ENCODE peak calls at places on chromosomes 13 and 19, in six cellular contexts. One of them, this sample, is unnamed.

GRCh38 chr19:14533450-14533849 is 4.1 kb downstream of the TECR start:
- DNase-seq in lower lobe of right lung: no peak
- DNase-seq in Calu3: no peak
- DNase-seq in IMR-90: no peak
- DNase-seq in RWPE1: no peak
- DNase-seq in neural progenitor cell: no peak
- DNase-seq in this sample: no peak

GRCh38 chr13:84962141-84962750 is 837.0 kb downstream of the SLITRK6 start:
- DNase-seq in lower lobe of right lung: no peak
- DNase-seq in RWPE1: no peak
- DNase-seq in neural progenitor cell: no peak
- DNase-seq in Calu3: no peak
- DNase-seq in IMR-90: no peak
- DNase-seq in this sample: no peak

GRCh38 chr13:106527806-106528205 is 7.7 kb downstream of the EFNB2 start:
- DNase-seq in neural progenitor cell: no peak
- DNase-seq in Calu3: no peak
- DNase-seq in lower lobe of right lung: no peak
- DNase-seq in IMR-90: no peak
- DNase-seq in RWPE1: no peak
- DNase-seq in this sample: no peak

GRCh38 chr19:42316223-42317211 is 3.4 kb downstream of the TMEM145 start:
- DNase-seq in IMR-90: peak
- DNase-seq in RWPE1: no peak
- DNase-seq in Calu3: peak
- DNase-seq in neural progenitor cell: no peak
- DNase-seq in lower lobe of right lung: peak
- DNase-seq in this sample: no peak

GRCh38 chr13:109479991-109480696 is 306.2 kb downstream of the IRS2 start:
- DNase-seq in RWPE1: no peak
- DNase-seq in IMR-90: peak
- DNase-seq in neural progenitor cell: no peak
- DNase-seq in Calu3: no peak
- DNase-seq in lower lobe of right lung: no peak
- DNase-seq in this sample: peak

GRCh38 chr13:35818577-35819165 is 312.5 kb downstream of the DCLK1 start:
- DNase-seq in RWPE1: peak
- DNase-seq in IMR-90: peak
- DNase-seq in Calu3: no peak
- DNase-seq in neural progenitor cell: peak
- DNase-seq in lower lobe of right lung: no peak
- DNase-seq in this sample: no peak

GRCh38 chr13:27242642-27243185 is 8.6 kb upstream of the RPL21 start:
- DNase-seq in IMR-90: no peak
- DNase-seq in neural progenitor cell: no peak
- DNase-seq in lower lobe of right lung: no peak
- DNase-seq in Calu3: no peak
- DNase-seq in RWPE1: no peak
- DNase-seq in this sample: no peak

GRCh38 chr19:28437390-28438346 is 775.3 kb downstream of the UQCRFS1 start:
- DNase-seq in Calu3: no peak
- DNase-seq in lower lobe of right lung: no peak
- DNase-seq in IMR-90: no peak
- DNase-seq in neural progenitor cell: no peak
- DNase-seq in RWPE1: no peak
- DNase-seq in this sample: no peak

GRCh38 chr13:38954291-38954690 is 36.3 kb downstream of the STOML3 start:
- DNase-seq in lower lobe of right lung: no peak
- DNase-seq in RWPE1: no peak
- DNase-seq in IMR-90: no peak
- DNase-seq in neural progenitor cell: no peak
- DNase-seq in Calu3: no peak
- DNase-seq in this sample: no peak

GRCh38 chr13:60311527-60311926 is 85.5 kb upstream of the TDRD3 start:
- DNase-seq in Calu3: no peak
- DNase-seq in IMR-90: no peak
- DNase-seq in neural progenitor cell: no peak
- DNase-seq in RWPE1: no peak
- DNase-seq in lower lobe of right lung: no peak
- DNase-seq in this sample: no peak

GRCh38 chr13:85665286-85665685 is 133.9 kb downstream of the SLITRK6 start:
- DNase-seq in lower lobe of right lung: no peak
- DNase-seq in Calu3: no peak
- DNase-seq in IMR-90: peak
- DNase-seq in neural progenitor cell: no peak
- DNase-seq in RWPE1: no peak
- DNase-seq in this sample: no peak

GRCh38 chr13:95924389-95924994 is 128.7 kb downstream of the UGGT2 start:
- DNase-seq in Calu3: no peak
- DNase-seq in IMR-90: peak
- DNase-seq in lower lobe of right lung: no peak
- DNase-seq in RWPE1: peak
- DNase-seq in neural progenitor cell: no peak
- DNase-seq in this sample: peak

GRCh38 chr13:47334173-47334572 is 437.3 kb upstream of the HTR2A start:
- DNase-seq in IMR-90: peak
- DNase-seq in lower lobe of right lung: no peak
- DNase-seq in RWPE1: no peak
- DNase-seq in neural progenitor cell: no peak
- DNase-seq in Calu3: no peak
- DNase-seq in this sample: no peak

GRCh38 chr19:17311455-17312248 is 2.3 kb downstream of the DDA1 start:
- DNase-seq in neural progenitor cell: no peak
- DNase-seq in Calu3: peak
- DNase-seq in lower lobe of right lung: no peak
- DNase-seq in RWPE1: peak
- DNase-seq in IMR-90: peak
- DNase-seq in this sample: peak

GRCh38 chr13:79384022-79384610 is 21.9 kb downstream of the RBM26 start:
- DNase-seq in Calu3: no peak
- DNase-seq in lower lobe of right lung: no peak
- DNase-seq in IMR-90: no peak
- DNase-seq in RWPE1: no peak
- DNase-seq in neural progenitor cell: no peak
- DNase-seq in this sample: no peak

GRCh38 chr19:48481846-48482639 is 12.9 kb downstream of the CYTH2 start:
- DNase-seq in neural progenitor cell: no peak
- DNase-seq in lower lobe of right lung: no peak
- DNase-seq in RWPE1: no peak
- DNase-seq in IMR-90: no peak
- DNase-seq in Calu3: no peak
- DNase-seq in this sample: no peak

GRCh38 chr13:39263033-39263432 is 224.8 kb downstream of the NHLRC3 start:
- DNase-seq in IMR-90: peak
- DNase-seq in RWPE1: peak
- DNase-seq in lower lobe of right lung: no peak
- DNase-seq in Calu3: peak
- DNase-seq in neural progenitor cell: peak
- DNase-seq in this sample: peak

GRCh38 chr19:47713046-47714021 is at the start of gene EHD2:
- DNase-seq in IMR-90: peak
- DNase-seq in lower lobe of right lung: peak
- DNase-seq in RWPE1: peak
- DNase-seq in neural progenitor cell: peak
- DNase-seq in Calu3: peak
- DNase-seq in this sample: peak

GRCh38 chr19:47587295-47587694 is 14.3 kb upstream of the ZNF541 start:
- DNase-seq in Calu3: no peak
- DNase-seq in RWPE1: peak
- DNase-seq in neural progenitor cell: no peak
- DNase-seq in IMR-90: peak
- DNase-seq in lower lobe of right lung: no peak
- DNase-seq in this sample: no peak

GRCh38 chr13:28528388-28528787 is 33.5 kb upstream of the FLT1 start:
- DNase-seq in Calu3: no peak
- DNase-seq in neural progenitor cell: no peak
- DNase-seq in lower lobe of right lung: no peak
- DNase-seq in RWPE1: no peak
- DNase-seq in IMR-90: no peak
- DNase-seq in this sample: no peak

GRCh38 chr13:36131215-36131930 is at the start of gene DCLK1:
- DNase-seq in RWPE1: peak
- DNase-seq in IMR-90: no peak
- DNase-seq in Calu3: no peak
- DNase-seq in lower lobe of right lung: peak
- DNase-seq in neural progenitor cell: peak
- DNase-seq in this sample: no peak

GRCh38 chr13:51785592-51786424 is 18.2 kb downstream of the DHRS12 start:
- DNase-seq in Calu3: no peak
- DNase-seq in lower lobe of right lung: no peak
- DNase-seq in neural progenitor cell: peak
- DNase-seq in RWPE1: no peak
- DNase-seq in IMR-90: peak
- DNase-seq in this sample: no peak

DNA sequence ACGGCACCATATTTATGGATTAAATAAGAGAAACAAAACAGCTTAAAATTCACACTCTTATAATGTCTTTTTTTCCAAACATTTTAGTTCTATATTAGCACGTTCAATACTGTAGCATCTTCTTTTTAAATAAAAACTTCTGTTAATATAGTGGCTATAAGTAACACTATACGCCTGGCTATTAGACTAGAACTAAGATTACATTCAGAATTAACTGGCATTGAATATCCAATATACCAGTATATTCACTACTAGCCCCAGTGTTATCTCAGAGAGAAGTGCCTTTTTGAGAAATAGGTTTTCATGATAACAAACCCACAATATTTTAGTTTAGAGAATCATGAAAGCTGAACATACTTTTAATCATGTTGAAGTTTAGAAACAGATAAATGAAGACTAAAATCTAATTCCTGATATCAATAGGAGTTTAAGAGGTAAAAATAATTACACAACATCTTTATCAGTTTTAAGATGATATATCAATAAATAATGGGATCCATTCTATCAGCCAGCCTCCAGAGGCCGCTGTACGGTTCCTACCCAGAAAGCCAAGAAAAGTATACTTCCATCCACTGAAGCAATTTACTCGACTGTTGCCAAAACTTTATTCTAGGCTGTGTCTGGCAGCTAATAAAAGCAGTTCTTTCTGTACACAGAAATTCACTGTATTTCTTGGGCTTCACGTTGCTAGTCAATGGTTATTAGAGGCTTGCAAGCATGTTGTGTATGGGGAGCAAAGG is 1113.4 kb upstream of the MIR17HG start:
- DNase-seq in neural progenitor cell: no peak
- DNase-seq in IMR-90: no peak
- DNase-seq in RWPE1: no peak
- DNase-seq in Calu3: no peak
- DNase-seq in lower lobe of right lung: no peak
- DNase-seq in this sample: no peak
- TF ChIP-seq CTCF in neural progenitor cell: no peak
- TF ChIP-seq CTCF in IMR-90: no peak
- TF ChIP-seq CTCF in RWPE1: no peak
- TF ChIP-seq CTCF in Calu3: no peak
- TF ChIP-seq CTCF in lower lobe of right lung: no peak
- TF ChIP-seq CTCF in this sample: peak

GRCh38 chr13:101783554-101783953 is 331.1 kb downstream of the ITGBL1 start:
- DNase-seq in RWPE1: no peak
- DNase-seq in IMR-90: no peak
- DNase-seq in Calu3: no peak
- DNase-seq in neural progenitor cell: no peak
- DNase-seq in lower lobe of right lung: no peak
- DNase-seq in this sample: no peak

GRCh38 chr13:101784313-101784712 is 331.8 kb downstream of the ITGBL1 start:
- DNase-seq in RWPE1: no peak
- DNase-seq in lower lobe of right lung: no peak
- DNase-seq in neural progenitor cell: no peak
- DNase-seq in IMR-90: no peak
- DNase-seq in Calu3: no peak
- DNase-seq in this sample: no peak

DNA sequence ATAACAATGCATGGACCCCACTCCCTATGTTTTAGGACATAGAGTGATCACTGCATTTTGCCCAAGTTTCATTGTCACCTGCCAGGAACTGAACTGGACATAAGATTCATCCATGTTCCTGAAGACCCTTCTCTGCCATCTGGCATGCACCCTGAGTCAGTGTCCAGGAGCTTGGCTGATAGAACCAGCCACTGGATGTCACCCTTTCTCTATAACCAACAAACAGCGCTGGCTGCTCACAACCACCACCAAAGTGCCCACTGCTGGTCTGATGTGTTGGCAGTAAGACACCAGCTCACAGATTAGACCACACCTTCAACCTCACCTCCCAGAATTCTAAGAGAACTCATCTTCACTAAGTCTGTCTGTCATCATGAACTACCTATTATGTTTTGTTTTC is 333.4 kb downstream of the ITGBL1 start:
- DNase-seq in Calu3: peak
- DNase-seq in RWPE1: peak
- DNase-seq in IMR-90: peak
- DNase-seq in lower lobe of right lung: no peak
- DNase-seq in neural progenitor cell: peak
- DNase-seq in this sample: peak
- TF ChIP-seq CTCF in Calu3: no peak
- TF ChIP-seq CTCF in RWPE1: peak
- TF ChIP-seq CTCF in IMR-90: peak
- TF ChIP-seq CTCF in lower lobe of right lung: no peak
- TF ChIP-seq CTCF in neural progenitor cell: peak
- TF ChIP-seq CTCF in this sample: peak

DNA sequence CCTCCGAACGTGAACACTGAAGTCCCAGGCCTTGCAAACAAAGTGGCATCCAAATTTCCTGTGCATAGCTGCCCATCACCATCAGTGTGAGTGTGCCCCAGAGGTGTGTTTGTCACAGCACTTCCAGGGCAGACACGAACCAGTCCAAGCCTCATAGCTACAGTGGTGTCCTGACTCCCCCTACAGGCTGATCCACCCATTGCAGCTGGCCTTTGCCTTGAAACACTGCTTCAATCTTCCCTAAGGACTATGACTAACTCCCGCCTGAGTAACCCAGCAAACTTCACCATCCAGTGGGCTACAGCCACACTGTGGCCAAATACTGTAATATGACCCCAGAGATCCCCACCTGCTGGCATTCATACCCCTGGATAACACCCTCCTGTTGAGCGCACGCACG is 3.9 kb downstream of the ZNF266 start:
- DNase-seq in neural progenitor cell: peak
- DNase-seq in IMR-90: peak
- DNase-seq in Calu3: no peak
- DNase-seq in lower lobe of right lung: no peak
- DNase-seq in RWPE1: peak
- DNase-seq in this sample: no peak
- TF ChIP-seq CTCF in neural progenitor cell: peak
- TF ChIP-seq CTCF in IMR-90: peak
- TF ChIP-seq CTCF in Calu3: no peak
- TF ChIP-seq CTCF in lower lobe of right lung: peak
- TF ChIP-seq CTCF in RWPE1: no peak
- TF ChIP-seq CTCF in this sample: peak

GRCh38 chr19:2087621-2088100 is 8.5 kb downstream of the MOB3A start:
- DNase-seq in neural progenitor cell: no peak
- DNase-seq in IMR-90: no peak
- DNase-seq in RWPE1: no peak
- DNase-seq in Calu3: no peak
- DNase-seq in lower lobe of right lung: no peak
- DNase-seq in this sample: no peak
- TF ChIP-seq CTCF in neural progenitor cell: no peak
- TF ChIP-seq CTCF in IMR-90: no peak
- TF ChIP-seq CTCF in RWPE1: no peak
- TF ChIP-seq CTCF in Calu3: no peak
- TF ChIP-seq CTCF in lower lobe of right lung: no peak
- TF ChIP-seq CTCF in this sample: no peak